ENCODE peak calls at places on chromosomes 5 and 9, in five cellular contexts. J is left ventricle myocardium inferior, Y is cardiac fibroblast, U is choroid plexus epithelial cell, N is kidney epithelial cell. C is an unnamed sample.

GRCh38 chr5:81167544-81167943 is 65.6 kb upstream of the CKMT2 start:
- DNase-seq in J (no peak), Y (no peak), U (no peak), N (no peak), C (no peak)

GRCh38 chr5:147985593-147985992 is 78.2 kb upstream of the SPINK5 start:
- DNase-seq in J (no peak), Y (no peak), U (no peak), N (no peak), C (no peak)

GRCh38 chr5:130166839-130167490 is 262.7 kb downstream of the CHSY3 start:
- DNase-seq in J (no peak), Y (no peak), U (no peak), N (no peak), C (no peak)

GRCh38 chr9:86445636-86446035 is 91.4 kb upstream of the TUT7 start:
- DNase-seq in J (no peak), Y (no peak), U (no peak), N (no peak), C (peak; percentile 16)

GRCh38 chr5:172444110-172444510 is 10.2 kb downstream of the SH3PXD2B start:
- DNase-seq in J (no peak), Y (peak; percentile 82), U (peak; percentile 54), N (no peak), C (peak; percentile 78)

GRCh38 chr5:61330341-61330878 is 1.6 kb upstream of the ZSWIM6 start:
- DNase-seq in J (peak; percentile 27), Y (peak; percentile 52), U (peak; percentile 64), N (no peak), C (peak; percentile 72)

GRCh38 chr9:34684145-34684544 is 6.9 kb downstream of the CCL19 start:
- DNase-seq in J (no peak), Y (no peak), U (no peak), N (no peak), C (no peak)

GRCh38 chr5:75668348-75668895 is 48.8 kb downstream of the POC5 start:
- DNase-seq in J (no peak), Y (no peak), U (no peak), N (no peak), C (no peak)

GRCh38 chr9:571745-572144 is 269.8 kb upstream of the DMRT1 start:
- DNase-seq in J (no peak), Y (no peak), U (no peak), N (no peak), C (no peak)

GRCh38 chr9:20624201-20625002 is 2.1 kb upstream of the MLLT3 start:
- DNase-seq in J (peak; percentile 22), Y (peak; percentile 87), U (peak; percentile 89), N (peak; percentile 37), C (peak; percentile 82)

GRCh38 chr9:124345751-124346281 is 69.4 kb downstream of the PSMB7 start:
- DNase-seq in J (peak; percentile 13), Y (no peak), U (no peak), N (no peak), C (no peak)

DNA sequence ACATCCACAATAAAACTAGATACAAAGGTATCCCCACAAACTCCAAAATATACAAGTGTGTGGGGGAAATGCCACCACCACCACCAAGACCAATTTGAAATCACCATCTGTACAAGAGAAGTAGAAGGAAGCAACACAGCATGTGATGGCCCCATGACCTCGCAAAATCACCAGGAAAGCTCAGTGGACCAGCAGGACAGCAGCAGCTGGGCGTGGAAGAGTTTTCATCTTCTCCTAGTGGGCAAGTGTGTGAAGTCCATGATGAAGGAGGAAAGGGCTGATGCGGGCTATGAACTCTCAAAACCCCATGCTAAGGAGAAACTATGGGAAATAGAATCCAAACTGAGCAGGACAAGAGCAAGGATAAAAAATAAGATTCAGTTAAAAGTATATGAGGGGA is 58.1 kb downstream of the GOLPH3 start:
- DNase-seq in J (no peak), Y (no peak), U (peak; percentile 67), N (no peak), C (peak; percentile 33)
- H3K4me3 ChIP-seq in J (no peak overlapping the region), Y (no peak overlapping the region), U (no peak overlapping the region), N (no peak overlapping the region), C (no peak overlapping the region)

GRCh38 chr9:131312822-131313770 is 23.6 kb downstream of the PLPP7 start:
- DNase-seq in J (no peak), Y (no peak), U (no peak), N (no peak), C (no peak)

GRCh38 chr9:131312246-131312645 is 22.7 kb downstream of the PLPP7 start:
- DNase-seq in J (no peak), Y (no peak), U (no peak), N (no peak), C (no peak)

GRCh38 chr9:131309526-131310276 is 20.2 kb downstream of the PLPP7 start:
- DNase-seq in J (no peak), Y (no peak), U (no peak), N (no peak), C (no peak)

GRCh38 chr9:131308906-131309305 is 19.4 kb downstream of the PLPP7 start:
- DNase-seq in J (no peak), Y (no peak), U (no peak), N (no peak), C (no peak)

GRCh38 chr9:131310833-131311554 is 21.5 kb downstream of the PLPP7 start:
- DNase-seq in J (peak; percentile 44), Y (no peak), U (no peak), N (no peak), C (no peak)
- TF ChIP-seq CTCF in J (no peak), Y (no peak), U (no peak), N (no peak), C (no peak)

GRCh38 chr9:97981828-97982164 is 1.3 kb upstream of the ANP32B start:
- DNase-seq in J (no peak), Y (no peak), U (peak; percentile 36), N (no peak), C (peak; percentile 42)

GRCh38 chr9:97982191-97982718 is 886 bp upstream of the ANP32B start:
- DNase-seq in J (no peak), Y (no peak), U (peak; percentile 28), N (no peak), C (no peak)

GRCh38 chr9:97979778-97980478 is 3.2 kb upstream of the ANP32B start:
- DNase-seq in J (no peak), Y (no peak), U (no peak), N (no peak), C (no peak)

GRCh38 chr9:97980479-97980803 is 2.7 kb upstream of the ANP32B start:
- DNase-seq in J (peak; percentile 58), Y (peak; percentile 39), U (no peak), N (no peak), C (peak; percentile 14)

GRCh38 chr9:97980918-97981827 is 2.0 kb upstream of the ANP32B start:
- DNase-seq in J (peak; percentile 55), Y (no peak), U (no peak), N (no peak), C (no peak)
- H3K4me3 ChIP-seq in J (peak overlapping the region; percentile 15), Y (no peak overlapping the region), U (no peak overlapping the region), N (no peak overlapping the region), C (no peak overlapping the region)

DNA sequence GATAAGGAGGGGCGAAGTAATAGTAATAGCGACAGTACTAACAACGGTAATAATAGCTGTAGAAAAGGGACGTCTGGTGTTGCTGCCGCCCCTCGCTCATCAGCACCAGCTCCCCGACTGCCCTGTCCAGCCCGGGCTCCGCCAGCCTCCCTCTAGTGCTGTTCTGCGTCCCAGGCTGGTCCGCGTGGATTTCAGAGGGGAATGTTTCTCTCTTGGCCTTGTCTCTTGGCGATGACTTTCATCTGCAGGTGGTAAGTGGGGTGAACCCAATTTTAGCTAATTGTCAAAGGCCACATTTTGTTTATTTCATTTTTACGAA is 592 bp downstream of the SNCAIP start:
- DNase-seq in J (peak; percentile 13), Y (peak; percentile 34), U (no peak), N (no peak), C (peak; percentile 36)
- TF ChIP-seq CTCF in J (no peak), Y (no peak), U (no peak), N (no peak), C (no peak)

C was measured in fibroblast of villous mesenchyme.